ENCODE peak calls at places on chromosomes 4 and X, in nine cellular contexts. L, Q, F, S, U, T, M, E and V are unnamed samples.

GRCh38 chr4:70765368-70765767 is 43.6 kb downstream of the RUFY3 start:
- DNase-seq in Q (no peak), E (no peak), F (no peak), T (no peak), U (no peak), L (no peak), S (no peak), M (no peak), V (no peak)

GRCh38 chr4:48315728-48316630 is 25.4 kb upstream of the SLAIN2 start:
- DNase-seq in F (peak), U (peak), T (peak), S (no peak), Q (no peak), L (peak), E (peak), M (no peak), V (no peak)

GRCh38 chrX:13373027-13373806 is 53.4 kb upstream of the ATXN3L start:
- DNase-seq in T (no peak), L (peak), E (peak), U (no peak), M (no peak), F (no peak), Q (no peak), S (no peak), V (no peak)

GRCh38 chr4:5372198-5372597 is 320.9 kb downstream of the STK32B start:
- DNase-seq in Q (no peak), F (no peak), E (no peak), U (no peak), T (no peak), S (no peak), L (no peak), M (no peak), V (no peak)

GRCh38 chrX:47247206-47247998 is 14.6 kb downstream of the USP11 start:
- DNase-seq in F (no peak), S (no peak), Q (no peak), L (no peak), T (no peak), E (peak), U (peak), M (no peak), V (no peak)

GRCh38 chrX:47080915-47081236 is 2.6 kb downstream of the RGN start:
- DNase-seq in U (no peak), L (no peak), S (no peak), M (no peak), T (no peak), F (no peak), Q (no peak), E (no peak), V (no peak)

GRCh38 chr4:168693750-168694470 is 197.1 kb downstream of the PALLD start:
- DNase-seq in Q (no peak), E (no peak), L (no peak), F (no peak), U (no peak), M (no peak), T (no peak), S (no peak), V (no peak)

GRCh38 chr4:74543983-74544382 is 99.0 kb downstream of the AREG start:
- DNase-seq in L (no peak), T (no peak), F (peak), M (no peak), U (no peak), E (peak), Q (no peak), S (no peak), V (no peak)

GRCh38 chr4:184937030-184937710 is 81.1 kb upstream of the HELT start:
- DNase-seq in F (no peak), T (no peak), M (no peak), U (no peak), S (no peak), L (no peak), E (no peak), Q (no peak), V (no peak)

GRCh38 chrX:68685722-68686683 is 38.5 kb downstream of the STARD8 start:
- DNase-seq in Q (no peak), E (peak), T (peak), L (peak), F (peak), M (peak), U (peak), S (peak), V (no peak)

GRCh38 chr4:182320092-182320491 is 76.9 kb downstream of the TENM3 start:
- DNase-seq in Q (no peak), L (no peak), S (no peak), E (no peak), T (no peak), M (no peak), U (no peak), F (no peak), V (no peak)